ENCODE peak calls at places on chromosomes 3 and 15, in nine cellular contexts. Z, T, G, P, R, D, O, F and V are unnamed samples.
A peak's percentile ranks its signal among the peaks of the same experiment; 100 is the strongest.

GRCh38 chr3:42051384-42052131 is 39.6 kb upstream of the TRAK1 start:
- DNase-seq in G (no peak), P (no peak), D (peak; percentile 49), T (no peak), R (no peak), O (no peak), F (no peak), Z (no peak), V (no peak)

GRCh38 chr3:11641316-11641682 is 2.4 kb downstream of the VGLL4 start:
- DNase-seq in G (no peak), T (no peak), D (peak; percentile 70), O (no peak), F (no peak), Z (no peak), R (no peak), P (no peak), V (no peak)

GRCh38 chr15:83904107-83904720 is 250.3 kb downstream of the ADAMTSL3 start:
- DNase-seq in T (peak; percentile 17), F (no peak), D (peak; percentile 93), O (no peak), Z (peak; percentile 48), G (no peak), P (no peak), R (no peak), V (no peak)

GRCh38 chr15:56082263-56082761 is 88.9 kb upstream of the NEDD4 start:
- DNase-seq in D (no peak), F (no peak), G (no peak), T (no peak), O (no peak), Z (no peak), R (no peak), P (no peak), V (no peak)

GRCh38 chr3:153215971-153216370 is 53.9 kb downstream of the RAP2B start:
- DNase-seq in T (no peak), G (no peak), F (no peak), P (no peak), O (no peak), R (no peak), Z (no peak), D (peak; percentile 83), V (no peak)

GRCh38 chr3:140247775-140248174 is 312.8 kb downstream of the CLSTN2 start:
- DNase-seq in F (no peak), G (no peak), D (no peak), R (no peak), O (no peak), P (no peak), Z (no peak), T (no peak), V (no peak)

GRCh38 chr3:29285356-29286070 is 4.6 kb downstream of the RBMS3 start:
- DNase-seq in G (no peak), P (no peak), F (no peak), T (no peak), R (no peak), O (no peak), Z (no peak), D (peak; percentile 55), V (no peak)

GRCh38 chr3:157559401-157559800 is 56.2 kb upstream of the VEPH1 start:
- DNase-seq in Z (no peak), R (no peak), P (no peak), F (no peak), O (no peak), T (no peak), G (no peak), D (peak; percentile 45), V (no peak)

GRCh38 chr3:142273501-142273900 is 48.1 kb upstream of the GK5 start:
- DNase-seq in R (no peak), P (no peak), O (no peak), T (no peak), Z (no peak), F (peak; percentile 2), G (no peak), D (no peak), V (peak; percentile 82)

GRCh38 chr3:187181454-187182170 is 15.7 kb upstream of the RTP1 start:
- DNase-seq in P (no peak), D (no peak), F (no peak), O (no peak), R (no peak), T (no peak), G (no peak), Z (no peak), V (no peak)

GRCh38 chr3:50585919-50586762 is 16.8 kb downstream of the HEMK1 start:
- DNase-seq in T (no peak), D (no peak), G (no peak), R (no peak), O (no peak), F (no peak), P (no peak), Z (no peak), V (no peak)

GRCh38 chr15:66882251-66883020 is 180.4 kb downstream of the SMAD6 start:
- DNase-seq in O (no peak), F (no peak), D (peak; percentile 88), Z (peak; percentile 46), P (no peak), T (peak; percentile 35), G (no peak), R (peak; percentile 2), V (no peak)

GRCh38 chr3:163929253-163929652 is 1149.0 kb downstream of the SI start:
- DNase-seq in R (no peak), D (no peak), F (no peak), G (no peak), Z (no peak), T (no peak), P (no peak), O (no peak), V (no peak)